ENCODE peak calls at places on chromosomes 16 and 17, in four cellular contexts. U is HAP-1, P is A549, K is GM23248. O is an unnamed sample. For H3K4me1, the result is how much of the 10 kb centered on the place peaks cover.

GRCh38 chr16:67613808-67614207 is 31.1 kb upstream of the CARMIL2 start:
- DNase-seq in U (peak), P (no peak), K (no peak), O (no peak)

GRCh38 chr17:75442168-75443103 is 14.0 kb upstream of the TMEM94 start:
- DNase-seq in U (no peak), P (no peak), K (no peak), O (no peak)

GRCh38 chr17:60102632-60103047 is 23.9 kb upstream of the HEATR6 start:
- DNase-seq in U (peak), P (peak), K (peak), O (no peak)

GRCh38 chr17:3400008-3400407 is 1.8 kb upstream of the OR1E1 start:
- DNase-seq in U (no peak), P (no peak), K (no peak), O (no peak)

GRCh38 chr17:67016039-67016762 is 28.2 kb upstream of the CACNG1 start:
- DNase-seq in U (no peak), P (no peak), K (no peak), O (peak)

GRCh38 chr16:56424791-56425438 is 430 bp downstream of the AMFR start:
- DNase-seq in U (peak), P (peak), K (peak), O (no peak)

GRCh38 chr17:74274060-74274702 is at the start of gene DNAI2:
- DNase-seq in U (peak), P (no peak), K (no peak), O (no peak)

GRCh38 chr17:82236142-82236971 is 7.5 kb downstream of the SLC16A3 start:
- DNase-seq in U (peak), P (peak), K (peak), O (no peak)

GRCh38 chr17:81512984-81513668 is 527 bp upstream of the ACTG1 start:
- DNase-seq in U (peak), P (peak), K (peak), O (no peak)

GRCh38 chr16:69112285-69113129 is 7.1 kb downstream of the HAS3 start:
- DNase-seq in U (peak), P (peak), K (peak), O (no peak)

GRCh38 chr17:67422887-67423286 is 45.8 kb downstream of the PITPNC1 start:
- DNase-seq in U (no peak), P (no peak), K (no peak), O (no peak)

GRCh38 chr17:6021011-6021400 is 49.2 kb upstream of the WSCD1 start:
- DNase-seq in U (no peak), P (no peak), K (no peak), O (no peak)

GRCh38 chr17:1490643-1491405 is 1.7 kb downstream of the MYO1C start:
- DNase-seq in U (peak), P (peak), K (peak), O (no peak)

GRCh38 chr17:16363749-16364536 is 10.7 kb upstream of the CENPV start:
- DNase-seq in U (peak), P (peak), K (peak), O (no peak)

GRCh38 chr17:73365934-73366623 is 54.3 kb upstream of the CDC42EP4 start:
- DNase-seq in U (no peak), P (no peak), K (peak), O (no peak)

GRCh38 chr17:10628756-10629155 is 28.4 kb downstream of the MYH3 start:
- DNase-seq in U (peak), P (no peak), K (no peak), O (no peak)

GRCh38 chr17:68698761-68699160 is 97.6 kb upstream of the FAM20A start:
- DNase-seq in U (no peak), P (no peak), K (peak), O (no peak)

GRCh38 chr16:4805231-4805630 is 2.8 kb upstream of the ROGDI start:
- DNase-seq in U (no peak), P (no peak), K (no peak), O (no peak)

GRCh38 chr17:80034977-80035686 is 540 bp downstream of the TBC1D16 start:
- DNase-seq in U (peak), P (no peak), K (peak), O (no peak)

GRCh38 chr16:5024632-5025031 is 9.1 kb downstream of the NAGPA start:
- DNase-seq in U (no peak), P (peak), K (peak), O (no peak)

GRCh38 chr16:77470851-77471250 is 36.0 kb upstream of the ADAMTS18 start:
- DNase-seq in U (no peak), P (no peak), K (no peak), O (no peak)

GRCh38 chr17:258045-258734 is 76.7 kb upstream of the DOC2B start:
- DNase-seq in U (no peak), P (no peak), K (no peak), O (no peak)

GRCh38 chr17:80389011-80389995 is 25.7 kb upstream of the ENDOV start:
- DNase-seq in U (no peak), P (no peak), K (no peak), O (no peak)

GRCh38 chr17:68450391-68450790 is 6.9 kb downstream of the WIPI1 start:
- DNase-seq in U (no peak), P (no peak), K (no peak), O (no peak)

GRCh38 chr16:17261197-17261858 is 209.4 kb downstream of the XYLT1 start:
- DNase-seq in U (no peak), P (no peak), K (no peak), O (no peak)

DNA sequence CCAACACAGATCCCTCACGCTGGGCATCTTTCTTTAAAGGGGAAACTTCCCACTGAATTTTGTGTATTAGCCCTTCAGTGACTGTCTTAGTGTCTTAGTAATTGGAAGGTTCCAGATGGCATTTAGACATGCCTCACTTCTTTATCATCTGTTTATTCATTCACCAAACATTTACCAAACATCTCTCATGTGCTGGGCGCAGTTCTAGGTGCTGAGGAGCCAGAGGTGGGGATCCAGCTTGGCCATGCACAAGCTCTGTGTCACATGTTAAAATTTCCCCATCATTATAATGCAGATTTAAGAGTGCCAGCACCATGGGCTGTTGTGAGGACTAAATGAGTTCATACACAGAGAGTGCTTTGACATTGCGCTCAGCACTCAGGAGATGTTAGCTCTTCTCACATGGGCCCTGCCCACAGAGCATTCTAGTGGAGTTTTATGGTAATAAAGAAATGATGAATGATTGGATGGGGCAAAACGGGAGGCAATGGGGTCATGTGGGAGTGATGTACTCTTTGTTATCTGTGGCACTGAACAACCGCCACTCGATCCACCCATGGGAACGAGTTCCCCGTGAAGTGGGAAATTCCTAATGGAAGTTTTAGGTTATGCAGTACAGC is 119.7 kb downstream of the SNX29 start:
- DNase-seq in U (no peak), P (no peak), K (peak), O (no peak)
- H3K4me1 ChIP-seq in U (under half), P (under half), K (under half), O (under half)

GRCh38 chr16:30474062-30474452 is 1.5 kb downstream of the ITGAL start:
- DNase-seq in U (no peak), P (no peak), K (no peak), O (no peak)

GRCh38 chr16:30476991-30477390 is 4.4 kb downstream of the ITGAL start:
- DNase-seq in U (no peak), P (no peak), K (no peak), O (no peak)

GRCh38 chr16:30472328-30472942 is at the start of gene ITGAL:
- DNase-seq in U (no peak), P (no peak), K (no peak), O (no peak)

GRCh38 chr16:30473231-30474061 is 904 bp downstream of the ITGAL start:
- DNase-seq in U (no peak), P (no peak), K (no peak), O (no peak)

DNA sequence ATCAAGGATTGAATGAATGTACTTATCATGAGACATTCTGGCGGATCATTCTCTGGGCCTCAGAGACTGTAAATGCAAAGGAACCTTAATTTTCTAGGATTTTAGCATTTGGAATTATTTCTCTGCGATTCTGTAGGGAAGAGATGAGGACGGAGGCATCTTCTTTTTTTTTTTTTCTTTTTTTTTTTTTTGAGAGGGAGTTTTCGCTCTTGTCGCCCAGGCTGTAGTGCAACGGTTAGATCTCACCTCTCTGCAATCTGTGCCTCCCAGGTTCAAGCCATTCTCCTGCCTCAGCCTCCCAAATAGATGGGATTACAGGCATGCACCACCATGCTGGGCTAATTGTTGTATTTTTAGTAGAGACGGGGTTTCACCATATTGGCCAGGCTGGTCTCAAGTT is 2.1 kb downstream of the ITGAL start:
- DNase-seq in U (no peak), P (no peak), K (no peak), O (no peak)
- H3K4me1 ChIP-seq in U (under half), P (under half), K (under half), O (under half)

GRCh38 chr16:66287916-66288315 is 78.6 kb upstream of the CDH5 start:
- DNase-seq in U (no peak), P (no peak), K (no peak), O (no peak)

GRCh38 chr16:66287416-66287815 is 79.1 kb upstream of the CDH5 start:
- DNase-seq in U (no peak), P (no peak), K (no peak), O (no peak)

GRCh38 chr16:66289051-66289680 is 77.3 kb upstream of the CDH5 start:
- DNase-seq in U (no peak), P (no peak), K (no peak), O (no peak)

GRCh38 chr16:66289986-66290385 is 76.5 kb upstream of the CDH5 start:
- DNase-seq in U (no peak), P (no peak), K (no peak), O (no peak)

GRCh38 chr16:66286527-66286926 is 80.0 kb upstream of the CDH5 start:
- DNase-seq in U (no peak), P (no peak), K (no peak), O (no peak)
- H3K4me1 ChIP-seq in U (under half), P (under half), K (under half), O (under half)

DNA sequence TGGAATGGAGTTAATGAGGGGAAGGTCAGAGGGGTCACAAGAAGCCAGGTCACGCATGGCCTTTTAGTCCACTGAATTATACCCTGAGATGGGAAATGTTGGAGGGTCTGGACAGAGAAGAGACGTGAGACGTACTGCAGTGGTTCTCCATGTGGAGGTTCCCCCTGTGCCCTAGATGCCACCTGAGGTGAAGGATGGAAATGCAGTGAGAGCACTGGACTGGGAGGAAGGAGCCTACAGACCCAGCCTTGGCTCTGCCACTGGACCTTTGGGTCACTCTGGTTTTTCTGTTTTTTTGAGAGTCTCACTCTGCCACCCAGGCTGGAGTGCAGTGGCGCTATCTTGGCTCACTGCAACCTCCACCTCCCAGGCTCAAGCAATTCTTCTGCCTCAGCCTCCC is 1.8 kb upstream of the PLSCR3 start:
- DNase-seq in U (no peak), P (no peak), K (no peak), O (no peak)
- H3K4me1 ChIP-seq in U (under half), P (under half), K (under half), O (under half)

DNA sequence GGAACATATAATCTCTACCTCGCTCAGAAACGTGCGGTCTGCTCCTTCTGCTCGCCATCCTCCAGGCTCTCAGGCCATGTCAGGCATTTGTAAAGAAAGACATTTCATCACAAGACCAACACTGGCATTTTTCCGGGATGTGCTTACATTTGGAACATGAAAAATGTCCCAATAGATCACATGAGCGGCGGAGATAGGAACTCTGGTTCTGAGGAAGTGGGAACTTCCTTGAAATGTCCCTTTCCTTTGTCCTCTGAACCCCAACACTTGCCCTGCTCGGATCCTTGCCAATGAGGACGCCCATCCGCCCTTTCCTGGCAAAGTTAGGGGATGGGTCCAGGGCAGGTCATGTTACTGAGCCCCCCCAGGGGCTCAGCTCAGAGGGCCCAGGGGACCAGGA is 130.5 kb downstream of the MAF start:
- DNase-seq in U (no peak), P (no peak), K (no peak), O (no peak)
- H3K4me1 ChIP-seq in U (under half), P (under half), K (under half), O (under half)

DNA sequence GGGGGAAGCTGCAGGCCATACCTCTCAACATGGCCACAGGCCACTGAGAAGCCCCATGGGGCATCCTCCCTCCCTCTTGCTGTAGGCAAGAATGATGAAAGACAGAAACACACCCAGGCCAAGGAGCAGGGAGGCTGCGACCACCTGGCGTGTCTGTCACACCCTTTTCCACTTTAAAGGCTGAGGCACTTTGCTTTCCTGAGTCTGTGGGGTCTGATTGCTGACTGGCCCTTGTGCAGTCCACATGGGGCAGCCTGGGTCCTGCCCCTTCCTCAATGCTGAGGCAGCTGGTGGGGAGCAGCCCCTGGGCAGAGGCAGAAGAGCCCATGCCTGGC is 8.7 kb downstream of the TMEM204 start:
- DNase-seq in U (no peak), P (no peak), K (no peak), O (no peak)
- H3K4me1 ChIP-seq in U (under half), P (under half), K (under half), O (under half)

DNA sequence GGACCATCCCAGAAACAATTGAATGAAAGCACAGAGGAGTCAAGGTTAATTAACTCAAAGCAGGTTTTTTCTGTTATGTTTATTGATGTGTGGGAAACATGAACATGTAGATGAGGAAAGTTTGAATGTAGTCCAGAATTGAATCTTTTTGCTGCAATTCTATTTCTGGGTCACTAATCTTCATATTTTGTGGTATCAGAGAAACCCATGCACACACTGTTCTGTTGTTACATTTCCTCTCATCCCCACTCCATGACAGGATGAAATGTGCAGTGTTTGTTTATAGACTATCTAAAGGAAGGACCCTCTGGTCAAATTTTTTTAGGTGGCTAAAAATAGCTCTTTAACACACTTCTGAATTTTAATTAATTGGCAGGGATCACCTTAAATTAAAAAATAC is 71.6 kb downstream of the TAOK1 start:
- DNase-seq in U (no peak), P (no peak), K (no peak), O (no peak)
- H3K4me1 ChIP-seq in U (under half), P (under half), K (under half), O (under half)

DNA sequence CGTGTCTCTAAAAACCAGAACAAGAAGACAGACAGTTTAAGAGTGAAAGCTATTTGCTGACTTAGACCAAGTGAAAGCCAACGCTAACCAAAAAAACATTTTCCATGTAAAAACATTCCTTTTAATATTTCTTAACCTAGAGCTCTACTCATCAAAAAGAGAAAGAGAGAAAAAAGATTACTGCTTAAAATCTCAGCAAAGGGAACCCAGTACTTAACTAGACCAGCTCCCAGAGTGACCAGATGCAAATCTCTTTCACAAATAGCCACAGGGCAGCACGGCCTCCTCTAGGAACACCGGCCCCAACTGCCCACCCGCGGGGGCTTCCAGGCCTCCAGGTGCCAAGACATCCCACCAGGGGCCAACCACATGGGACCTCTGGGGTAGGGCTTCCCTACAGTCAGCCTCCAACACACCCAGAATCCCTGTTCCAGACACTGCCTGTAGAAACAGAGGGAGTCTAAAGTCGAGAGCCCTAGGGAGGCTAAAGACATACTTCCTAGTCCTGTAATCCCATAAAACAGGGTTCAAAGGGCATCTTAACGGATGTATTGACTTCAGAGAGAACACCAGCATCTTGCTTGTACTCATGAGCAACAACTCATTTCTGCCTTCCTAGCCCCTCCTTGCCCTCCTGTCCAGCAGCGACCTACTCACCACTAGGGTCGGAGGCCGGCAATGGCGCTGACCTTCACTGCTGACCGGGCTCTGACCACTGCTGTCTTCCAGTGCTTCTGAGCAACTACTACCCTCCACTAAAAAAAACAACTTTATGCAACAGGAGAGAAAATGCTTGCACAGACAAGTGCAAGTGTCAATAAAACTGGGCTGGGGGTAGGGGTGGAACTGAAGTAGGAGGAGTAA is 21.3 kb downstream of the ZCCHC14 start:
- DNase-seq in U (no peak), P (no peak), K (peak), O (no peak)
- H3K4me1 ChIP-seq in U (under half), P (under half), K (under half), O (under half)

DNA sequence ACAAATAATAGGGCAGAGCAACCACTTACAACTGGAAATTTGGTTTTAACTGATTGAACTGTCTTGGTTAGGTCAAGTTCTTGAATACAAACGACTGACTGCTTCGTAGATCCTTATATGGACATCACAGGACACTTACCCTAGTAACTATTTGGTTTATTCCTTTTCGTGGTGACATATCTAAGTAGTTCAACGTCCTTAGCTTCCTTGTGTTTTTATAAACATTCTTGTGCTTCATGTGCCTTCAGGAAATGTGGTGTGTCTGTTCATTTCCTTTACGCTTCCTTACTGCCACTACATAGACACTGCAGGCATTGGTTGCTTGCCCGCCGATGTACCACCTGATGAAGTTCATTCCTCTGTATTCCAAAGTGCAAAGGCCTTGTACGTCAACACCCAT is 59.3 kb downstream of the USP10 start:
- DNase-seq in U (no peak), P (no peak), K (no peak), O (no peak)
- H3K4me1 ChIP-seq in U (under half), P (under half), K (under half), O (under half)

GRCh38 chr17:19652595-19652994 is 4.0 kb downstream of the ALDH3A2 start:
- DNase-seq in U (no peak), P (no peak), K (peak), O (no peak)
- H3K4me1 ChIP-seq in U (under half), P (under half), K (under half), O (under half)

O was measured in iPS DF 6.9.